ENCODE peak calls at places on chromosomes 3 and 15, in four cellular contexts. O, B, Z and L are unnamed samples.

GRCh38 chr3:197878427-197878826 is 71.6 kb upstream of the RPL35A start:
- DNase-seq in O (peak), B (no peak), Z (no peak), L (peak)

GRCh38 chr3:132029182-132029902 is 5.5 kb downstream of the CPNE4 start:
- DNase-seq in O (peak), B (peak), Z (peak), L (peak)

GRCh38 chr3:154176036-154176435 is 54.8 kb downstream of the ARHGEF26 start:
- DNase-seq in O (no peak), B (no peak), Z (no peak), L (no peak)

GRCh38 chr3:79364784-79365183 is 403.0 kb downstream of the ROBO1 start:
- DNase-seq in O (no peak), B (no peak), Z (no peak), L (no peak)

GRCh38 chr3:42823351-42823750 is 14.1 kb downstream of the ACKR2 start:
- DNase-seq in O (no peak), B (peak), Z (no peak), L (no peak)

GRCh38 chr3:128424508-128425069 is 42.1 kb downstream of the DNAJB8 start:
- DNase-seq in O (no peak), B (no peak), Z (no peak), L (no peak)

GRCh38 chr3:31733234-31733667 is 200.5 kb downstream of the STT3B start:
- DNase-seq in O (no peak), B (peak), Z (no peak), L (no peak)

GRCh38 chr3:52128118-52128683 is 26.0 kb downstream of the POC1A start:
- DNase-seq in O (no peak), B (no peak), Z (no peak), L (no peak)

GRCh38 chr3:128489860-128490649 is 2.9 kb downstream of the GATA2 start:
- DNase-seq in O (no peak), B (peak), Z (peak), L (peak)

GRCh38 chr3:101964861-101965260 is 115.5 kb downstream of the NFKBIZ start:
- DNase-seq in O (no peak), B (no peak), Z (no peak), L (no peak)

GRCh38 chr15:64651573-64652260 is 123.7 kb downstream of the RBPMS2 start:
- DNase-seq in O (peak), B (no peak), Z (no peak), L (peak)

GRCh38 chr3:188472331-188472730 is 318.4 kb downstream of the LPP start:
- DNase-seq in O (no peak), B (no peak), Z (no peak), L (no peak)